ENCODE peak calls at places on chromosome 2, in nine cellular contexts. L, I, F, W, G, B, N, R and K are unnamed samples.

GRCh38 chr2:153519260-153519875 is 40.8 kb upstream of the RPRM start:
- DNase-seq in G (peak), B (peak), I (peak), W (peak), R (peak), L (peak), F (no peak), N (peak), K (peak)

GRCh38 chr2:149223472-149224062 is 106.8 kb upstream of the LYPD6 start:
- DNase-seq in L (no peak), F (no peak), I (no peak), B (no peak), R (peak), N (no peak), W (no peak), G (no peak), K (no peak)

GRCh38 chr2:111965062-111965461 is 66.7 kb downstream of the MERTK start:
- DNase-seq in R (no peak), I (no peak), G (no peak), B (no peak), N (no peak), F (no peak), W (no peak), L (no peak), K (no peak)

GRCh38 chr2:240224676-240225075 is 84.2 kb upstream of the OTOS start:
- DNase-seq in B (peak), F (no peak), G (no peak), W (no peak), I (no peak), L (no peak), N (no peak), R (no peak), K (no peak)

GRCh38 chr2:216339456-216340279 is 32.6 kb downstream of the MARCHF4 start:
- DNase-seq in R (peak), B (peak), F (no peak), I (no peak), W (no peak), G (no peak), N (no peak), L (peak), K (no peak)

GRCh38 chr2:118202707-118203303 is 114.5 kb downstream of the INSIG2 start:
- DNase-seq in I (peak), F (no peak), G (no peak), W (peak), B (peak), N (peak), L (peak), R (peak), K (peak)

GRCh38 chr2:133334923-133335322 is 233.3 kb downstream of the NCKAP5 start:
- DNase-seq in G (no peak), L (no peak), I (no peak), N (no peak), R (no peak), F (no peak), W (no peak), B (no peak), K (no peak)

GRCh38 chr2:8927510-8928456 is 75.7 kb downstream of the MBOAT2 start:
- DNase-seq in W (no peak), I (no peak), F (no peak), B (no peak), R (no peak), N (no peak), L (no peak), G (no peak), K (no peak)

GRCh38 chr2:222840060-222840802 is 20.6 kb upstream of the ACSL3 start:
- DNase-seq in R (no peak), L (no peak), F (no peak), W (no peak), G (no peak), I (no peak), N (no peak), B (no peak), K (no peak)

GRCh38 chr2:190880374-190881073 is at the start of gene GLS:
- DNase-seq in G (peak), W (peak), L (peak), R (peak), I (peak), B (peak), N (peak), F (peak), K (peak)

GRCh38 chr2:97712693-97713295 is 582 bp upstream of the ZAP70 start:
- DNase-seq in L (no peak), F (no peak), N (peak), B (no peak), W (no peak), R (no peak), G (no peak), I (no peak), K (no peak)

GRCh38 chr2:111705711-111706323 is 178.2 kb downstream of the ANAPC1 start:
- DNase-seq in N (peak), I (peak), R (peak), L (no peak), W (peak), F (peak), G (peak), B (peak), K (peak)

GRCh38 chr2:137185378-137186078 is 420.2 kb downstream of the THSD7B start:
- DNase-seq in L (no peak), G (no peak), F (no peak), B (peak), R (no peak), I (no peak), W (peak), N (no peak), K (no peak)

GRCh38 chr2:61645911-61646310 is 107.8 kb upstream of the XPO1 start:
- DNase-seq in W (peak), B (peak), F (no peak), G (no peak), R (no peak), L (no peak), I (no peak), N (no peak), K (no peak)

GRCh38 chr2:156580501-156580900 is 144.3 kb downstream of the GPD2 start:
- DNase-seq in L (no peak), W (no peak), I (no peak), F (no peak), N (no peak), B (no peak), G (no peak), R (no peak), K (no peak)

GRCh38 chr2:31404302-31404701 is 10.2 kb downstream of the XDH start:
- DNase-seq in G (no peak), L (no peak), B (no peak), F (no peak), I (no peak), W (no peak), N (no peak), R (no peak), K (no peak)

GRCh38 chr2:161416633-161417427 is 733 bp downstream of the TBR1 start:
- DNase-seq in G (no peak), L (peak), W (no peak), B (no peak), F (no peak), R (peak), I (no peak), N (no peak), K (peak)

GRCh38 chr2:191318729-191319078 is 73.5 kb downstream of the MYO1B start:
- DNase-seq in W (peak), B (peak), N (no peak), R (peak), L (no peak), I (no peak), G (no peak), F (no peak), K (no peak)

GRCh38 chr2:215137329-215137686 is 1.1 kb downstream of the ABCA12 start:
- DNase-seq in L (no peak), W (no peak), F (no peak), N (no peak), R (no peak), B (no peak), I (no peak), G (no peak), K (no peak)

GRCh38 chr2:201882353-201883095 is 76.2 kb downstream of the CDK15 start:
- DNase-seq in R (peak), I (no peak), N (no peak), G (no peak), L (no peak), W (peak), F (peak), B (peak), K (no peak)

GRCh38 chr2:59690849-59691248 is 862.6 kb downstream of the BCL11A start:
- DNase-seq in L (no peak), I (no peak), N (no peak), B (no peak), G (no peak), F (no peak), W (no peak), R (no peak), K (no peak)

GRCh38 chr2:33532966-33533365 is 56.5 kb downstream of the RASGRP3 start:
- DNase-seq in W (no peak), N (no peak), L (no peak), R (no peak), I (no peak), B (no peak), F (no peak), G (no peak), K (no peak)

GRCh38 chr2:173793649-173794565 is 171.3 kb downstream of the SP3 start:
- DNase-seq in I (no peak), G (no peak), W (no peak), F (no peak), N (no peak), B (no peak), L (no peak), R (no peak), K (no peak)

GRCh38 chr2:201270293-201271001 is 10.1 kb downstream of the CASP8 start:
- DNase-seq in N (no peak), F (no peak), B (no peak), L (no peak), W (no peak), I (no peak), R (no peak), G (no peak), K (no peak)

GRCh38 chr2:11903085-11903484 is 156.7 kb downstream of the LPIN1 start:
- DNase-seq in N (no peak), B (no peak), L (no peak), F (no peak), R (no peak), W (no peak), G (no peak), I (no peak), K (no peak)

GRCh38 chr2:57181315-57182038 is 865.1 kb upstream of the VRK2 start:
- DNase-seq in F (no peak), W (no peak), R (no peak), L (no peak), G (no peak), I (no peak), N (no peak), B (no peak), K (no peak)

GRCh38 chr2:199136241-199136640 is 321.5 kb downstream of the SATB2 start:
- DNase-seq in W (no peak), B (peak), R (no peak), I (no peak), F (no peak), N (no peak), G (no peak), L (no peak), K (no peak)

GRCh38 chr2:241354668-241355658 is 1.1 kb upstream of the FARP2 start:
- DNase-seq in W (peak), G (no peak), N (peak), F (peak), L (peak), B (peak), I (peak), R (peak), K (peak)

GRCh38 chr2:145692971-145693478 is 1173.1 kb upstream of the ZEB2 start:
- DNase-seq in R (no peak), F (no peak), B (no peak), L (no peak), N (no peak), G (peak), I (no peak), W (peak), K (no peak)

GRCh38 chr2:127702395-127703009 is 1.2 kb downstream of the SFT2D3 start:
- DNase-seq in W (no peak), B (no peak), L (no peak), G (no peak), N (no peak), I (no peak), R (no peak), F (no peak), K (no peak)

GRCh38 chr2:96205238-96205637 is 3.4 kb downstream of the STARD7 start:
- DNase-seq in L (no peak), F (no peak), R (no peak), N (no peak), G (no peak), W (no peak), I (no peak), B (peak), K (no peak)

GRCh38 chr2:201260302-201260800 is at the start of gene CASP8:
- DNase-seq in F (peak), L (no peak), R (no peak), W (no peak), N (peak), I (peak), G (no peak), B (no peak), K (peak)

GRCh38 chr2:232331071-232331470 is 47.5 kb upstream of the ALPP start:
- DNase-seq in B (no peak), G (no peak), R (peak), I (no peak), N (no peak), W (no peak), F (no peak), L (no peak), K (no peak)

GRCh38 chr2:219969508-219969907 is 342.1 kb downstream of the SLC4A3 start:
- DNase-seq in F (no peak), L (no peak), R (no peak), N (no peak), G (no peak), B (peak), I (no peak), W (no peak), K (no peak)

GRCh38 chr2:191878576-191879298 is 31.8 kb upstream of the CAVIN2 start:
- DNase-seq in G (no peak), L (no peak), B (peak), F (no peak), I (no peak), N (no peak), R (no peak), W (peak), K (no peak)

DNA sequence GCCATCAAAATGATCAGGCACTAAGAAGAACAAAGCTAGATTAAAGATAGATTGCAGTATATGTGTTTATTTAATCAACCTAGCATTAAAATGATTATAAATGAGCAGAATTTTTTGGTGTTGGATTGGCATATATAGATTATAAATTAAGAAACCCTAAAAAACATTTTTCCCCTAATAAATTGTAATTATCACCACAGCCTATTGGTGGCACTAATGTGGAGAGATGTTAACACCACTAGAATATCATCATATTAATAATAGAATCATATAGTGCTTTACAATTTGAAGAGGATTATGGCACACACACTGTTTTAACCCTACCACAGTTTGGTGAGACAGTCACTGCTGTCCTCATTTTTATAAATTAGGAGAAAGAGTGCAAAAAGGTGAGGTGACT is 112.4 kb upstream of the RND3 start:
- DNase-seq in I (no peak), F (no peak), N (no peak), B (no peak), R (no peak), L (no peak), W (no peak), G (no peak), K (no peak)
- TF ChIP-seq CTCF in I (no peak), F (no peak), N (no peak), B (peak), R (no peak), L (no peak), W (no peak), G (no peak), K (no peak)

GRCh38 chr2:30026091-30027055 is 105.0 kb upstream of the ALK start:
- DNase-seq in F (no peak), L (peak), B (peak), G (no peak), N (no peak), R (peak), W (peak), I (no peak), K (peak)
- TF ChIP-seq CTCF in F (peak), L (peak), B (peak), G (peak), N (no peak), R (peak), W (peak), I (no peak), K (peak)

DNA sequence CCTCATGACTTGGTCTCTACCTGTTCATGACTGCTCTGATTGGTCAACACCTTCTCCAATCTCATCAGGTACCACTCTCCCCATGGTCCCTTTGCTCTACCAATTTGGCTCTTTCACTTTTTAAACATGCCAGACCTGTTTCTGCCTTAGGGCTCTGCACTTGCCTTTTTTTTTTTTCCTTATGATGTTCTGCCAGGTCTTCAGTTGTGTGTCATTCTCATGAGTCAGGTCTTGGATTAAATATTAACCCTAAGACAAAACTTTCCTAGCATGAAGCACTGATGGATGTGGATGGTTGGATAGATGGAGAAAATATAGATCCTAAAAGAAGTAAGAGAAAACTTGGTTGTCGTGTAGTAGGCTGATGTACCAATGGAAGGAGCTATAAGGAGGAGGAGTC is 219.3 kb downstream of the TTC32 start:
- DNase-seq in N (no peak), G (no peak), W (no peak), I (no peak), B (no peak), L (no peak), F (no peak), R (no peak), K (no peak)
- TF ChIP-seq CTCF in N (no peak), G (no peak), W (no peak), I (no peak), B (no peak), L (no peak), F (no peak), R (no peak), K (no peak)

GRCh38 chr2:68720665-68721064 is 13.9 kb upstream of the ARHGAP25 start:
- DNase-seq in W (no peak), I (no peak), B (no peak), R (no peak), N (no peak), L (no peak), G (no peak), F (no peak), K (no peak)

GRCh38 chr2:68719912-68720311 is 14.7 kb upstream of the ARHGAP25 start:
- DNase-seq in B (no peak), I (no peak), N (no peak), G (no peak), L (no peak), W (no peak), F (no peak), R (no peak), K (no peak)

GRCh38 chr2:68721482-68722071 is 13.0 kb upstream of the ARHGAP25 start:
- DNase-seq in F (peak), R (no peak), W (no peak), L (no peak), I (no peak), B (no peak), G (no peak), N (peak), K (no peak)

GRCh38 chr2:68726100-68726499 is 8.5 kb upstream of the ARHGAP25 start:
- DNase-seq in L (no peak), I (no peak), B (no peak), R (no peak), F (no peak), W (no peak), G (no peak), N (no peak), K (no peak)

DNA sequence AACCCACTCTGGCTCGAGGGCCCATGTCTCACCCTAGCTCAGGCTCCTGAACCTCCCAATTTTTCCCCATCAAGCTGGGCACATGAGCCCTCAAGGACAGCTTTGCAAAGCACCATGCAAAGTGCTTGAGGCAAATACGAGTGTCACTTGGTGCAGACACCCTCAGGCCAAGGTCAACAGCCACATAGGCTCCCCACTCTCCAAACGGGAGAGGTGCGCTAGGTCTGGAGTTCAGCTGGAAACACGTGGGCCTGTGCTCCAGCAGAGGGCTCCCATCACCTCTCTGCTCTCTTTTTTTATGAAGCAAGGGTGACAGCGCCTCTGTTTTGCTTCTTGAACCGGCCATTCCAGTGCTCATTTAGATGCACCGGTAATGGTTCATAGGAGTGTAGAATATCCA is 11.9 kb upstream of the ARHGAP25 start:
- DNase-seq in I (no peak), L (no peak), G (no peak), F (no peak), N (no peak), W (no peak), R (peak), B (no peak), K (no peak)
- TF ChIP-seq CTCF in I (no peak), L (no peak), G (no peak), F (no peak), N (no peak), W (no peak), R (no peak), B (peak), K (no peak)

GRCh38 chr2:177317443-177317842 is 52.9 kb upstream of the NFE2L2 start:
- DNase-seq in W (no peak), R (no peak), G (no peak), B (no peak), L (no peak), I (no peak), F (no peak), N (no peak), K (no peak)
- TF ChIP-seq CTCF in W (no peak), R (no peak), G (no peak), B (peak), L (peak), I (no peak), F (no peak), N (no peak), K (no peak)

DNA sequence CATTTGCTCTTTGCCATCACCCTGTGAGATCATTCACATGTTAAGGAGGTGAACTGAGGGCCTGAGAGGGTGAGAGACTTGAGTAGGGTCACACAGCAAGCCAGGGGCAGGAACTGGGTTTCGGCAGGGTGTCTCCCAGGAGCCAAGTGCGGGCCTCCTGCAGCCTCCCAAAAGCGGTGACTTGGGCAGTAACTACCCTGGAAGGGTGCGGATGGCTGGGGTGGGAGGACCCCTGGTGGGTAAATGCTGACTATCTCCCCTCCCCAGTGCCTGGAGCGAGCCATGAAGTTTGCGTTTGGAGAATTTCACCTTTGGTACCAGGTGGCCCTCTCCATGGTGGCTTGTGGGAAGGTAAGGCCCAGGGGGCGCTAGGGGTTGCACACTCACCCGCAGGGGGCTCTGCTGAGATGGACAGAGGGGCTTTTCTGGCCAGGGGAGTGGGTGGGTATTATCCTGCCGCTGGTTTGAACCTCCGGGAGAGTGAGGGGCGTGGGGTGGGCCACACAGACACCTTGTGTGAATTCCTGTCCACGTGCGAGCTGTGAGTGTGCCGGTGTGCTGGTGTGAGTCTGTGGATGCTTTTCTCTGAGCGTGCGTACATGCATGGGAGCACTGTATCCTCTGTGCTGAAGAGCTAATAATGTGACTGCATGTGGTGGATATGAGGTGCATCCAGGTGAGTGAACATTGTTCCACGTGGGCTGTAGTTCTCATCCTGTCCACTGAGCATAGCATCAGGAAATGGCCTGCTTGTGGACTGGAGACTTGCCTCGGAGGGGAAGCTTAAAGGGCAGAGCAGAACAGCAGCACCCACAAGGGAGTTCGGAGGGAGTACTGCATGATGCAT is 91.0 kb upstream of the MCFD2 start:
- DNase-seq in B (no peak), F (no peak), R (no peak), I (no peak), L (no peak), G (no peak), W (no peak), N (no peak), K (no peak)
- TF ChIP-seq CTCF in B (peak), F (no peak), R (no peak), I (no peak), L (peak), G (no peak), W (no peak), N (no peak), K (no peak)